ENCODE peak calls at places on chromosomes 1 and 21, in six cellular contexts. One of them, this sample, is unnamed.

GRCh38 chr1:185342017-185342416 is 25.0 kb upstream of the IVNS1ABP start:
- DNase-seq in H1: no peak
- DNase-seq in HCT116: no peak
- DNase-seq in K562: no peak
- DNase-seq in GM12878: no peak
- DNase-seq in HepG2: no peak
- DNase-seq in this sample: no peak

GRCh38 chr21:45302082-45303061 is 14.7 kb upstream of the POFUT2 start:
- DNase-seq in H1: no peak
- DNase-seq in HCT116: no peak
- DNase-seq in K562: no peak
- DNase-seq in GM12878: no peak
- DNase-seq in HepG2: no peak
- DNase-seq in this sample: no peak

GRCh38 chr1:29736582-29737188 is 500.4 kb downstream of the PTPRU start:
- DNase-seq in H1: no peak
- DNase-seq in HCT116: no peak
- DNase-seq in K562: peak
- DNase-seq in GM12878: no peak
- DNase-seq in HepG2: peak
- DNase-seq in this sample: peak

GRCh38 chr1:47688631-47689296 is 250.9 kb downstream of the FOXD2 start:
- DNase-seq in H1: no peak
- DNase-seq in HCT116: no peak
- DNase-seq in K562: no peak
- DNase-seq in GM12878: no peak
- DNase-seq in HepG2: no peak
- DNase-seq in this sample: no peak

GRCh38 chr1:217191441-217191840 is 439.4 kb downstream of the GPATCH2 start:
- DNase-seq in H1: no peak
- DNase-seq in HCT116: no peak
- DNase-seq in K562: no peak
- DNase-seq in GM12878: no peak
- DNase-seq in HepG2: no peak
- DNase-seq in this sample: no peak

GRCh38 chr1:207335695-207336363 is 14.4 kb downstream of the CD55 start:
- DNase-seq in H1: no peak
- DNase-seq in HCT116: no peak
- DNase-seq in K562: no peak
- DNase-seq in GM12878: peak
- DNase-seq in HepG2: no peak
- DNase-seq in this sample: no peak

GRCh38 chr1:41533016-41533730 is 48.7 kb upstream of the EDN2 start:
- DNase-seq in H1: no peak
- DNase-seq in HCT116: no peak
- DNase-seq in K562: no peak
- DNase-seq in GM12878: no peak
- DNase-seq in HepG2: no peak
- DNase-seq in this sample: no peak

GRCh38 chr1:55050283-55050682 is 10.9 kb downstream of the PCSK9 start:
- DNase-seq in H1: no peak
- DNase-seq in HCT116: no peak
- DNase-seq in K562: no peak
- DNase-seq in GM12878: no peak
- DNase-seq in HepG2: no peak
- DNase-seq in this sample: no peak

GRCh38 chr1:112083487-112083886 is 94.0 kb upstream of the KCND3 start:
- DNase-seq in H1: no peak
- DNase-seq in HCT116: no peak
- DNase-seq in K562: no peak
- DNase-seq in GM12878: no peak
- DNase-seq in HepG2: no peak
- DNase-seq in this sample: no peak

GRCh38 chr1:77039739-77040138 is 172.5 kb downstream of the ST6GALNAC5 start:
- DNase-seq in H1: no peak
- DNase-seq in HCT116: peak
- DNase-seq in K562: no peak
- DNase-seq in GM12878: no peak
- DNase-seq in HepG2: no peak
- DNase-seq in this sample: no peak

GRCh38 chr1:205446828-205447227 is 9.0 kb downstream of the BLACAT1 start:
- DNase-seq in H1: no peak
- DNase-seq in HCT116: no peak
- DNase-seq in K562: no peak
- DNase-seq in GM12878: no peak
- DNase-seq in HepG2: no peak
- DNase-seq in this sample: no peak

GRCh38 chr1:77655431-77655974 is 27.0 kb downstream of the ZZZ3 start:
- DNase-seq in H1: no peak
- DNase-seq in HCT116: no peak
- DNase-seq in K562: no peak
- DNase-seq in GM12878: no peak
- DNase-seq in HepG2: peak
- DNase-seq in this sample: no peak

GRCh38 chr1:161930064-161930463 is 93.6 kb downstream of the OLFML2B start:
- DNase-seq in H1: no peak
- DNase-seq in HCT116: no peak
- DNase-seq in K562: no peak
- DNase-seq in GM12878: no peak
- DNase-seq in HepG2: no peak
- DNase-seq in this sample: no peak

GRCh38 chr1:175521265-175522040 is 221.9 kb downstream of the TNR start:
- DNase-seq in H1: no peak
- DNase-seq in HCT116: no peak
- DNase-seq in K562: no peak
- DNase-seq in GM12878: no peak
- DNase-seq in HepG2: no peak
- DNase-seq in this sample: no peak

GRCh38 chr1:60388092-60388987 is 314.8 kb upstream of the C1orf87 start:
- DNase-seq in H1: no peak
- DNase-seq in HCT116: no peak
- DNase-seq in K562: no peak
- DNase-seq in GM12878: no peak
- DNase-seq in HepG2: no peak
- DNase-seq in this sample: no peak

GRCh38 chr21:41965447-41966340 is 11.9 kb upstream of the C2CD2 start:
- DNase-seq in H1: no peak
- DNase-seq in HCT116: no peak
- DNase-seq in K562: no peak
- DNase-seq in GM12878: no peak
- DNase-seq in HepG2: no peak
- DNase-seq in this sample: no peak

GRCh38 chr1:30379684-30380624 is 343.4 kb downstream of the MATN1 start:
- DNase-seq in H1: no peak
- DNase-seq in HCT116: peak
- DNase-seq in K562: peak
- DNase-seq in GM12878: peak
- DNase-seq in HepG2: peak
- DNase-seq in this sample: peak

GRCh38 chr1:150161747-150162581 is 12.2 kb downstream of the PLEKHO1 start:
- DNase-seq in H1: no peak
- DNase-seq in HCT116: no peak
- DNase-seq in K562: no peak
- DNase-seq in GM12878: no peak
- DNase-seq in HepG2: no peak
- DNase-seq in this sample: no peak

GRCh38 chr21:27513016-27513415 is 546.1 kb upstream of the ADAMTS5 start:
- DNase-seq in H1: no peak
- DNase-seq in HCT116: no peak
- DNase-seq in K562: no peak
- DNase-seq in GM12878: no peak
- DNase-seq in HepG2: no peak
- DNase-seq in this sample: no peak

GRCh38 chr21:32364387-32364786 is 28.4 kb downstream of the URB1 start:
- DNase-seq in H1: no peak
- DNase-seq in HCT116: no peak
- DNase-seq in K562: no peak
- DNase-seq in GM12878: no peak
- DNase-seq in HepG2: peak
- DNase-seq in this sample: no peak

GRCh38 chr21:16423921-16424320 is 694.1 kb downstream of the USP25 start:
- DNase-seq in H1: no peak
- DNase-seq in HCT116: no peak
- DNase-seq in K562: no peak
- DNase-seq in GM12878: no peak
- DNase-seq in HepG2: no peak
- DNase-seq in this sample: no peak

GRCh38 chr1:67476906-67477305 is 46.7 kb upstream of the SERBP1 start:
- DNase-seq in H1: no peak
- DNase-seq in HCT116: no peak
- DNase-seq in K562: no peak
- DNase-seq in GM12878: no peak
- DNase-seq in HepG2: no peak
- DNase-seq in this sample: no peak

GRCh38 chr1:67484492-67484891 is 54.3 kb upstream of the SERBP1 start:
- DNase-seq in H1: no peak
- DNase-seq in HCT116: no peak
- DNase-seq in K562: no peak
- DNase-seq in GM12878: no peak
- DNase-seq in HepG2: no peak
- DNase-seq in this sample: no peak

GRCh38 chr1:67476006-67476482 is 45.8 kb upstream of the SERBP1 start:
- DNase-seq in H1: no peak
- DNase-seq in HCT116: no peak
- DNase-seq in K562: no peak
- DNase-seq in GM12878: no peak
- DNase-seq in HepG2: no peak
- DNase-seq in this sample: no peak

GRCh38 chr1:67482733-67483482 is 52.7 kb upstream of the SERBP1 start:
- DNase-seq in H1: no peak
- DNase-seq in HCT116: no peak
- DNase-seq in K562: no peak
- DNase-seq in GM12878: no peak
- DNase-seq in HepG2: no peak
- DNase-seq in this sample: no peak

GRCh38 chr1:67479146-67479891 is 49.1 kb upstream of the SERBP1 start:
- DNase-seq in H1: no peak
- DNase-seq in HCT116: no peak
- DNase-seq in K562: peak
- DNase-seq in GM12878: no peak
- DNase-seq in HepG2: no peak
- DNase-seq in this sample: no peak
- TF ChIP-seq SP1 in H1: no peak
- TF ChIP-seq SP1 in HCT116: no peak
- TF ChIP-seq SP1 in K562: no peak
- TF ChIP-seq SP1 in GM12878: no peak
- TF ChIP-seq SP1 in HepG2: no peak
- TF ChIP-seq SP1 in this sample: no peak

DNA sequence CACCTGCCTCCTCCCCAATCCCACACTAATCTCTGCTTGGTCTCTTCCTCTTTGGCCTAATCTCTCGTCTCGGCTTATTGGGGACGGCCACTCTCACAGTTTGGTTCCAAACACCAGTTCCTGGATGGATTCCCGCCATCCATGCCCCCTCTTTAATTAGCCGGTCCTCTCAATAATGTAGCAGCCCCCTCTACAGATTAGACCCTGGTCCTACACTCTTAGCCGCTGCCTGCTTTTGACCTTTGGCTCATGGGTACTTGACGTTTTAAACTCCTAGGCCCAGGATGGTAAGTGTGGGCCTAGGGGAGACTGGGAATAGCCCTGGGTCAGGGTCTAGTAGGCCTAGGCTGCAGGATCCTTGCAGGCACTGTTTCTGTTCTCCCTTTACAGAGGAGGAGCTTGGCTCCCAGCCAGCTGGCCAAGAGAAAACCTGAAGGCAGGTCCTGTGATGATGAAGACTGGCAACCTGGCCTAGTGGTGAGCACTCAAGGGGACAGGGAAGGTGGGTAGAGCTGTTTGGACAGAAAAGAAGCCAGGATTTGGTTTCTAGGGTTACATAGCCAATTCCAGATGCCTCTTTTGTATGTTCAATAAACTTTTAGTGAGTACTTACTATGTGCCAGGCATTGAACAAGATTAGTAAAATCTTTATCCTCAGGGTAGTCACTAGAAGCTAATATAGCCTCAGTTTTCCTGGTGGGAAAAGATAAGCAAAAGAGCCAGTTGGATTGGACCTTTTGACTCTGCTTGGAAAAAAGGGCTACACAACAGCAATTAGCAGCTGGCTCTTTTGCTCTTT is 758 bp downstream of the RAD54L start:
- DNase-seq in H1: no peak
- DNase-seq in HCT116: peak
- DNase-seq in K562: peak
- DNase-seq in GM12878: no peak
- DNase-seq in HepG2: peak
- DNase-seq in this sample: peak
- TF ChIP-seq CTCF in H1: peak
- TF ChIP-seq CTCF in HCT116: peak
- TF ChIP-seq CTCF in K562: peak
- TF ChIP-seq CTCF in GM12878: no peak
- TF ChIP-seq CTCF in HepG2: peak
- TF ChIP-seq CTCF in this sample: peak

GRCh38 chr1:15459771-15460719 is 3.5 kb downstream of the CELA2A start:
- DNase-seq in H1: no peak
- DNase-seq in HCT116: no peak
- DNase-seq in K562: no peak
- DNase-seq in GM12878: no peak
- DNase-seq in HepG2: no peak
- DNase-seq in this sample: no peak
- TF ChIP-seq SP1 in H1: no peak
- TF ChIP-seq SP1 in HCT116: no peak
- TF ChIP-seq SP1 in K562: no peak
- TF ChIP-seq SP1 in GM12878: no peak
- TF ChIP-seq SP1 in HepG2: no peak
- TF ChIP-seq SP1 in this sample: no peak

DNA sequence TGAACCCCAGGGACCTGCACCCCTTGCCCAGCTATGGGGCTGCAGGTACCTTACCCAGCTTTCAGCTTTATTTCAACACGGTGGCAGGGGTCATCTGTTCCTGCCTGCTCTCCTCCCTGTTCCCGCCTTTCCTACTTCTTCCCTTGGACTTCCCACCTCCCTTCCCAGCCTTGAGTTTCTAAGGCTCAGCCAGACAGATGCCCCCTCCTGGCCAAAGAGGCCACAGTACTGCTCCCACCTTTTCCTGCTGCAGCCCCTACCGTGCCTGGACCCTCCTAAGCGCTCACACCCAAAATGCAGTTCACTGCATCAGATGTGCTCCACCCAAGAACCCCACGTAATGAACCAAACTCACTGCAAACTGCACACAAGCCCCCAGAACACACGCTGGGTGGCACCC is 7.7 kb downstream of the NOC2L start:
- DNase-seq in H1: no peak
- DNase-seq in HCT116: no peak
- DNase-seq in K562: no peak
- DNase-seq in GM12878: no peak
- DNase-seq in HepG2: no peak
- DNase-seq in this sample: peak
- TF ChIP-seq CTCF in H1: peak
- TF ChIP-seq CTCF in HCT116: no peak
- TF ChIP-seq CTCF in K562: peak
- TF ChIP-seq CTCF in GM12878: peak
- TF ChIP-seq CTCF in HepG2: peak
- TF ChIP-seq CTCF in this sample: no peak